ENCODE peak calls at places on chromosomes 6 and 20, in six cellular contexts. One of them, this sample, is unnamed.

GRCh38 chr6:27495386-27496135 is 22.7 kb upstream of the ZNF184 start:
- DNase-seq in neural progenitor cell: peak; percentile 81
- DNase-seq in AG09309: peak; percentile 70
- DNase-seq in fibroblast of pulmonary artery: peak; percentile 83
- DNase-seq in upper lobe of right lung: no peak
- DNase-seq in AG04450: no peak
- DNase-seq in this sample: peak; percentile 85

GRCh38 chr6:10585232-10585887 is 64.2 kb downstream of the GCNT2 start:
- DNase-seq in neural progenitor cell: peak; percentile 93
- DNase-seq in AG09309: no peak
- DNase-seq in fibroblast of pulmonary artery: no peak
- DNase-seq in upper lobe of right lung: no peak
- DNase-seq in AG04450: no peak
- DNase-seq in this sample: no peak

GRCh38 chr6:36443951-36444428 is 1.2 kb downstream of the KCTD20 start:
- DNase-seq in neural progenitor cell: peak; percentile 48
- DNase-seq in AG09309: no peak
- DNase-seq in fibroblast of pulmonary artery: peak; percentile 46
- DNase-seq in upper lobe of right lung: no peak
- DNase-seq in AG04450: no peak
- DNase-seq in this sample: no peak

GRCh38 chr6:5764401-5764955 is 242.2 kb downstream of the NRN1 start:
- DNase-seq in neural progenitor cell: no peak
- DNase-seq in AG09309: no peak
- DNase-seq in fibroblast of pulmonary artery: no peak
- DNase-seq in upper lobe of right lung: no peak
- DNase-seq in AG04450: peak; percentile 23
- DNase-seq in this sample: no peak

GRCh38 chr6:149900620-149901443 is 2.9 kb upstream of the RAET1E start:
- DNase-seq in neural progenitor cell: no peak
- DNase-seq in AG09309: no peak
- DNase-seq in fibroblast of pulmonary artery: no peak
- DNase-seq in upper lobe of right lung: peak; percentile 57
- DNase-seq in AG04450: no peak
- DNase-seq in this sample: no peak

GRCh38 chr6:108168501-108168979 is 2.7 kb downstream of the NR2E1 start:
- DNase-seq in neural progenitor cell: peak; percentile 90
- DNase-seq in AG09309: no peak
- DNase-seq in fibroblast of pulmonary artery: peak; percentile 22
- DNase-seq in upper lobe of right lung: peak; percentile 71
- DNase-seq in AG04450: no peak
- DNase-seq in this sample: no peak

GRCh38 chr20:57167971-57168693 is 98.3 kb downstream of the BMP7 start:
- DNase-seq in neural progenitor cell: peak; percentile 32
- DNase-seq in AG09309: peak; percentile 5
- DNase-seq in fibroblast of pulmonary artery: no peak
- DNase-seq in upper lobe of right lung: no peak
- DNase-seq in AG04450: no peak
- DNase-seq in this sample: peak; percentile 67

GRCh38 chr20:49415005-49415663 is 67.3 kb downstream of the KCNB1 start:
- DNase-seq in neural progenitor cell: no peak
- DNase-seq in AG09309: no peak
- DNase-seq in fibroblast of pulmonary artery: no peak
- DNase-seq in upper lobe of right lung: no peak
- DNase-seq in AG04450: no peak
- DNase-seq in this sample: no peak

GRCh38 chr6:168037856-168038255 is 40.4 kb downstream of the KIF25 start:
- DNase-seq in neural progenitor cell: no peak
- DNase-seq in AG09309: no peak
- DNase-seq in fibroblast of pulmonary artery: no peak
- DNase-seq in upper lobe of right lung: no peak
- DNase-seq in AG04450: no peak
- DNase-seq in this sample: no peak

GRCh38 chr20:48080583-48080982 is 295.3 kb upstream of the SULF2 start:
- DNase-seq in neural progenitor cell: no peak
- DNase-seq in AG09309: no peak
- DNase-seq in fibroblast of pulmonary artery: no peak
- DNase-seq in upper lobe of right lung: no peak
- DNase-seq in AG04450: no peak
- DNase-seq in this sample: no peak

GRCh38 chr20:32052090-32052791 is at the start of gene HCK:
- DNase-seq in neural progenitor cell: peak; percentile 59
- DNase-seq in AG09309: no peak
- DNase-seq in fibroblast of pulmonary artery: no peak
- DNase-seq in upper lobe of right lung: peak; percentile 78
- DNase-seq in AG04450: no peak
- DNase-seq in this sample: no peak

GRCh38 chr6:70108230-70108629 is 194.7 kb downstream of the COL9A1 start:
- DNase-seq in neural progenitor cell: peak; percentile 57
- DNase-seq in AG09309: no peak
- DNase-seq in fibroblast of pulmonary artery: peak; percentile 64
- DNase-seq in upper lobe of right lung: no peak
- DNase-seq in AG04450: no peak
- DNase-seq in this sample: no peak

GRCh38 chr6:13406781-13407180 is 78.4 kb upstream of the TBC1D7 start:
- DNase-seq in neural progenitor cell: no peak
- DNase-seq in AG09309: no peak
- DNase-seq in fibroblast of pulmonary artery: peak; percentile 64
- DNase-seq in upper lobe of right lung: no peak
- DNase-seq in AG04450: no peak
- DNase-seq in this sample: no peak

GRCh38 chr20:43559588-43559987 is 761 bp downstream of the SGK2 start:
- DNase-seq in neural progenitor cell: no peak
- DNase-seq in AG09309: no peak
- DNase-seq in fibroblast of pulmonary artery: no peak
- DNase-seq in upper lobe of right lung: no peak
- DNase-seq in AG04450: no peak
- DNase-seq in this sample: no peak

GRCh38 chr20:41178495-41178894 is 41.2 kb downstream of the PLCG1 start:
- DNase-seq in neural progenitor cell: no peak
- DNase-seq in AG09309: no peak
- DNase-seq in fibroblast of pulmonary artery: no peak
- DNase-seq in upper lobe of right lung: no peak
- DNase-seq in AG04450: no peak
- DNase-seq in this sample: no peak

GRCh38 chr6:35401514-35401913 is 50.6 kb upstream of the FANCE start:
- DNase-seq in neural progenitor cell: no peak
- DNase-seq in AG09309: no peak
- DNase-seq in fibroblast of pulmonary artery: no peak
- DNase-seq in upper lobe of right lung: peak; percentile 79
- DNase-seq in AG04450: no peak
- DNase-seq in this sample: no peak

GRCh38 chr6:153058291-153058690 is 55.8 kb upstream of the MTRF1L start:
- DNase-seq in neural progenitor cell: no peak
- DNase-seq in AG09309: no peak
- DNase-seq in fibroblast of pulmonary artery: peak; percentile 21
- DNase-seq in upper lobe of right lung: no peak
- DNase-seq in AG04450: no peak
- DNase-seq in this sample: no peak

GRCh38 chr20:57167292-57167655 is 99.2 kb downstream of the BMP7 start:
- DNase-seq in neural progenitor cell: no peak
- DNase-seq in AG09309: no peak
- DNase-seq in fibroblast of pulmonary artery: no peak
- DNase-seq in upper lobe of right lung: no peak
- DNase-seq in AG04450: no peak
- DNase-seq in this sample: no peak

GRCh38 chr6:23445157-23445710 is 680.8 kb upstream of the NRSN1 start:
- DNase-seq in neural progenitor cell: no peak
- DNase-seq in AG09309: no peak
- DNase-seq in fibroblast of pulmonary artery: peak; percentile 23
- DNase-seq in upper lobe of right lung: no peak
- DNase-seq in AG04450: no peak
- DNase-seq in this sample: peak; percentile 10

GRCh38 chr6:3825851-3826581 is 23.2 kb upstream of the FAM50B start:
- DNase-seq in neural progenitor cell: no peak
- DNase-seq in AG09309: peak; percentile 97
- DNase-seq in fibroblast of pulmonary artery: peak; percentile 99
- DNase-seq in upper lobe of right lung: peak; percentile 90
- DNase-seq in AG04450: peak; percentile 90
- DNase-seq in this sample: peak; percentile 87
- H3K4me3 ChIP-seq in neural progenitor cell: no peak overlapping the region
- H3K4me3 ChIP-seq in AG09309: peak overlapping the region; percentile 26
- H3K4me3 ChIP-seq in fibroblast of pulmonary artery: peak overlapping the region; percentile 43
- H3K4me3 ChIP-seq in upper lobe of right lung: peak overlapping the region; percentile 11
- H3K4me3 ChIP-seq in AG04450: no peak overlapping the region
- H3K4me3 ChIP-seq in this sample: no peak overlapping the region

DNA sequence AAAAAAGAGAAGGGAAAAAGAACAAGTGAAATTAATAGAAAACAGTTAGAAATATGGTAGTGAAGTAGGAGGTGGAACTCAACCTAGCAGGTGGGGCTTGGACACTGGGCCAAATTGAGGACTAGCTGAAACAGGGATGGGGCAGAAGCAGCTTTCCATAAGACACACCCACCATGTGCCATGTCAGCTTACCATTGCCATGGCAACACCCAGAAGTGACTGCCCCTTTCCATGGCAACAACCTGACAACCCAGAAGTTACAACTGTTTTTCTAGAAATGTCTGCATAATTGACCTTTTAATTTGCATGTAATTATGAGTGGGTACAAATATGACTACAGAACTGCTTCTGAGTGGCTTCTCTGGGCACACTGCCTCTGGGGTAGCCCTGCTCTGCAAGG is 36.0 kb upstream of the SLC24A3 start:
- DNase-seq in neural progenitor cell: no peak
- DNase-seq in AG09309: no peak
- DNase-seq in fibroblast of pulmonary artery: no peak
- DNase-seq in upper lobe of right lung: no peak
- DNase-seq in AG04450: no peak
- DNase-seq in this sample: no peak
- TF ChIP-seq CTCF in neural progenitor cell: no peak
- TF ChIP-seq CTCF in AG09309: no peak
- TF ChIP-seq CTCF in fibroblast of pulmonary artery: no peak
- TF ChIP-seq CTCF in upper lobe of right lung: no peak
- TF ChIP-seq CTCF in AG04450: no peak
- TF ChIP-seq CTCF in this sample: no peak

GRCh38 chr20:3681931-3682820 is at the start of gene ADAM33:
- DNase-seq in neural progenitor cell: peak; percentile 75
- DNase-seq in AG09309: no peak
- DNase-seq in fibroblast of pulmonary artery: no peak
- DNase-seq in upper lobe of right lung: no peak
- DNase-seq in AG04450: no peak
- DNase-seq in this sample: no peak
- H3K4me3 ChIP-seq in neural progenitor cell: peak within 1 kb of the TSS; percentile 51
- H3K4me3 ChIP-seq in AG09309: peak within 1 kb of the TSS; percentile 85
- H3K4me3 ChIP-seq in fibroblast of pulmonary artery: peak within 1 kb of the TSS; percentile 51
- H3K4me3 ChIP-seq in upper lobe of right lung: peak within 1 kb of the TSS; percentile 44
- H3K4me3 ChIP-seq in AG04450: peak within 1 kb of the TSS; percentile 70
- H3K4me3 ChIP-seq in this sample: peak within 1 kb of the TSS; percentile 94

GRCh38 chr6:93423542-93423941 is 4.2 kb upstream of the EPHA7 start:
- DNase-seq in neural progenitor cell: peak; percentile 83
- DNase-seq in AG09309: no peak
- DNase-seq in fibroblast of pulmonary artery: peak; percentile 51
- DNase-seq in upper lobe of right lung: no peak
- DNase-seq in AG04450: no peak
- DNase-seq in this sample: no peak
- TF ChIP-seq CTCF in neural progenitor cell: peak; percentile 80
- TF ChIP-seq CTCF in AG09309: peak; percentile 10
- TF ChIP-seq CTCF in fibroblast of pulmonary artery: peak; percentile 40
- TF ChIP-seq CTCF in upper lobe of right lung: peak; percentile 36
- TF ChIP-seq CTCF in AG04450: peak; percentile 49
- TF ChIP-seq CTCF in this sample: peak; percentile 37

GRCh38 chr6:75176076-75176582 is 29.7 kb downstream of the COL12A1 start:
- DNase-seq in neural progenitor cell: no peak
- DNase-seq in AG09309: no peak
- DNase-seq in fibroblast of pulmonary artery: no peak
- DNase-seq in upper lobe of right lung: no peak
- DNase-seq in AG04450: no peak
- DNase-seq in this sample: no peak
- H3K4me3 ChIP-seq in neural progenitor cell: no peak overlapping the region
- H3K4me3 ChIP-seq in AG09309: no peak overlapping the region
- H3K4me3 ChIP-seq in fibroblast of pulmonary artery: no peak overlapping the region
- H3K4me3 ChIP-seq in upper lobe of right lung: no peak overlapping the region
- H3K4me3 ChIP-seq in AG04450: no peak overlapping the region
- H3K4me3 ChIP-seq in this sample: no peak overlapping the region

GRCh38 chr6:81693212-81693611 is 59.3 kb downstream of the TENT5A start:
- DNase-seq in neural progenitor cell: no peak
- DNase-seq in AG09309: no peak
- DNase-seq in fibroblast of pulmonary artery: no peak
- DNase-seq in upper lobe of right lung: no peak
- DNase-seq in AG04450: no peak
- DNase-seq in this sample: no peak

GRCh38 chr6:81697564-81697963 is 54.9 kb downstream of the TENT5A start:
- DNase-seq in neural progenitor cell: no peak
- DNase-seq in AG09309: no peak
- DNase-seq in fibroblast of pulmonary artery: peak; percentile 44
- DNase-seq in upper lobe of right lung: no peak
- DNase-seq in AG04450: no peak
- DNase-seq in this sample: no peak

GRCh38 chr6:81694214-81694613 is 58.3 kb downstream of the TENT5A start:
- DNase-seq in neural progenitor cell: no peak
- DNase-seq in AG09309: no peak
- DNase-seq in fibroblast of pulmonary artery: no peak
- DNase-seq in upper lobe of right lung: no peak
- DNase-seq in AG04450: no peak
- DNase-seq in this sample: no peak

GRCh38 chr6:81696505-81696904 is 56.0 kb downstream of the TENT5A start:
- DNase-seq in neural progenitor cell: no peak
- DNase-seq in AG09309: no peak
- DNase-seq in fibroblast of pulmonary artery: no peak
- DNase-seq in upper lobe of right lung: no peak
- DNase-seq in AG04450: no peak
- DNase-seq in this sample: no peak

DNA sequence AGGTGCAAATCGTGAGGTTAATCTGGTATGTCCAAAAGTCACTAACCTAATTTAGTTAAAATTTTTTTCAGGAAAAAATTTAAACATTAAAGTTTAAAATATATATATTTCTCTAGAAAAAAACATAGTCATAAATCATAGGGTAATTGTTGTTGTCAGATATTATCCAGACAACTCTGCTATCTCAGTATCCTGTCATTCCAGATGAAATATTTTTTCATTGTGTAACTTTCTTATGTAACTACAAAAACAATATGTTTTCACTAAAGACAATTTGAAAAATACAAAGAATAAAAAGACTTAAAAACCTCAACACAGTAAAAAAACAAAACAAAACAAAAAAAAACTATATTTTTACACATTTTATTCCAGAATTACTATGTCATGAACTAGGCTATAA is 57.6 kb downstream of the TENT5A start:
- DNase-seq in neural progenitor cell: no peak
- DNase-seq in AG09309: no peak
- DNase-seq in fibroblast of pulmonary artery: peak; percentile 20
- DNase-seq in upper lobe of right lung: no peak
- DNase-seq in AG04450: no peak
- DNase-seq in this sample: no peak
- TF ChIP-seq CTCF in neural progenitor cell: no peak
- TF ChIP-seq CTCF in AG09309: no peak
- TF ChIP-seq CTCF in fibroblast of pulmonary artery: no peak
- TF ChIP-seq CTCF in upper lobe of right lung: no peak
- TF ChIP-seq CTCF in AG04450: no peak
- TF ChIP-seq CTCF in this sample: no peak

This sample was measured in HFF-Myc.